ENCODE peak calls at places on chromosome 5, in eight cellular contexts. B, Y, E, H, A, Q, N and L are unnamed samples.

GRCh38 chr5:32115985-32116384 is 58.1 kb downstream of the GOLPH3 start:
- DNase-seq in B (peak; percentile 15), Y (no peak), E (no peak), H (no peak), A (no peak), Q (no peak), N (no peak), L (no peak)

GRCh38 chr5:133944263-133945230 is 23.9 kb downstream of the C5orf15 start:
- DNase-seq in B (peak; percentile 74), Y (no peak), E (peak; percentile 81), H (no peak), A (no peak), Q (no peak), N (no peak), L (no peak)

GRCh38 chr5:11390369-11390768 is 513.9 kb downstream of the CTNND2 start:
- DNase-seq in B (no peak), Y (no peak), E (no peak), H (no peak), A (no peak), Q (no peak), N (no peak), L (no peak)

GRCh38 chr5:172506921-172507320 is 52.6 kb upstream of the SH3PXD2B start:
- DNase-seq in B (no peak), Y (no peak), E (no peak), H (peak; percentile 37), A (peak; percentile 6), Q (no peak), N (no peak), L (peak; percentile 42)

GRCh38 chr5:96427823-96428222 is 5.2 kb downstream of the PCSK1 start:
- DNase-seq in B (no peak), Y (no peak), E (peak; percentile 53), H (no peak), A (no peak), Q (no peak), N (no peak), L (no peak)

GRCh38 chr5:142324377-142324870 is 397 bp downstream of the SPRY4 start:
- DNase-seq in B (peak; percentile 60), Y (no peak), E (no peak), H (peak; percentile 83), A (peak; percentile 73), Q (no peak), N (no peak), L (no peak)

GRCh38 chr5:169745441-169746146 is 108.5 kb downstream of the DOCK2 start:
- DNase-seq in B (no peak), Y (no peak), E (no peak), H (no peak), A (no peak), Q (peak; percentile 26), N (no peak), L (no peak)

GRCh38 chr5:36177715-36178556 is 26.0 kb downstream of the SKP2 start:
- DNase-seq in B (peak; percentile 13), Y (no peak), E (peak; percentile 50), H (no peak), A (no peak), Q (no peak), N (no peak), L (no peak)

GRCh38 chr5:57650360-57651069 is 167.9 kb upstream of the ACTBL2 start:
- DNase-seq in B (peak; percentile 4), Y (no peak), E (peak; percentile 62), H (no peak), A (no peak), Q (peak; percentile 18), N (no peak), L (no peak)

GRCh38 chr5:158785397-158785796 is 314.3 kb downstream of the EBF1 start:
- DNase-seq in B (no peak), Y (no peak), E (no peak), H (no peak), A (no peak), Q (no peak), N (no peak), L (no peak)

GRCh38 chr5:140764177-140765020 is 21.5 kb upstream of the PCDHA1 start:
- DNase-seq in B (no peak), Y (no peak), E (no peak), H (no peak), A (no peak), Q (no peak), N (no peak), L (no peak)

GRCh38 chr5:139696894-139697658 is 48.9 kb downstream of the CXXC5 start:
- DNase-seq in B (no peak), Y (no peak), E (peak; percentile 76), H (peak; percentile 93), A (peak; percentile 84), Q (peak; percentile 79), N (no peak), L (no peak)
- H3K4me1 ChIP-seq in B (peaks cover 41% of the 10 kb centered on the region), Y (peaks cover 34% of the 10 kb centered on the region), E (peaks cover 55% of the 10 kb centered on the region), H (no peaks in the 10 kb centered on the region), A (peaks cover 31% of the 10 kb centered on the region), Q (peaks cover 16% of the 10 kb centered on the region), N (peaks cover 18% of the 10 kb centered on the region), L (no peaks in the 10 kb centered on the region)

GRCh38 chr5:54638090-54638489 is 120.5 kb downstream of the SNX18 start:
- DNase-seq in B (no peak), Y (no peak), E (no peak), H (no peak), A (no peak), Q (no peak), N (peak; percentile 30), L (no peak)
- H3K4me3 ChIP-seq in B (no peak overlapping the region), Y (no peak overlapping the region), E (no peak overlapping the region), H (no peak overlapping the region), A (no peak overlapping the region), Q (no peak overlapping the region), N (peak overlapping the region; percentile 21), L (no peak overlapping the region)

DNA sequence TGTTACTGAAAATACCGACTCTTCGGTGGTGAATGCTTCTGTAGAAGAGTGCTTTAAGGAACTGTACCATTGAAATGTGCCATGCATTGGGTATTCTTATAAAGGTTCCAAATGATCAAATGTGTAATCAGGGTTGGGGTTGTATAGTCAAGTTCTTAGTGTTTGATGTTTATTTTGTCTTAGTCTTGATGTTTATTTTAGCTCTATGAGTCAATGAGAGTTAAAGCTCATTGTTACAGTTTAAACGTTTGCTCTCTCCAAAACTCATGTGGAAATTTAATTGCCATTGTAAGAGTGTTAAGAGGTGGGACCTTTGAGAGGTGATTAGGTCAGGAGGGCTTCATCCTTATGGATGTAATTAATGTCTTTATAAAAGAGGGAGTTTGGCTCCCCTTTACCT is 153.0 kb downstream of the FER start:
- DNase-seq in B (no peak), Y (no peak), E (no peak), H (no peak), A (no peak), Q (no peak), N (no peak), L (no peak)
- H3K4me1 ChIP-seq in B (peaks cover 12% of the 10 kb centered on the region), Y (no peaks in the 10 kb centered on the region), E (no peaks in the 10 kb centered on the region), H (no peaks in the 10 kb centered on the region), A (no peaks in the 10 kb centered on the region), Q (no peaks in the 10 kb centered on the region), N (no peaks in the 10 kb centered on the region), L (peaks cover 16% of the 10 kb centered on the region)

DNA sequence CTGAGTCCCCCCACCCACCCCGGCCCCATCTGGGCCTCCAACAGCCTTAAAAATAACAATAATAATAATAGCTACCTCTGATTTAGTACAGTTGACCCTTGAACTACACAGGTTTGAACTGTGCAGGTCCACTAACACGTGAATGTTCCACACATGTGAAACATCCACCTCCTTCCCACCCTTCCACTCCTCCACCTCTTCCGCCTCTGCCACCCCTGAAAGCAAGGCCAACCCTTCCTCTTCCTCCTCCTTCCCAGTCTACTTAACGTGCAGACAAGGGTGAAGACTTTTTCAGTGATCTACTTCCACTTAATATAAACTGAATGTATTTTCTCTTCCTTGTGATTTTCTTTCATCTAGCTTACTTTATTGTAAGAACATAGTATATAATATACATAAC is 10.8 kb downstream of the PDGFRB start:
- DNase-seq in B (no peak), Y (no peak), E (no peak), H (no peak), A (no peak), Q (no peak), N (no peak), L (no peak)
- H3K4me3 ChIP-seq in B (no peak overlapping the region), Y (no peak overlapping the region), E (no peak overlapping the region), H (no peak overlapping the region), A (no peak overlapping the region), Q (peak overlapping the region; percentile 29), N (no peak overlapping the region), L (no peak overlapping the region)

GRCh38 chr5:175056831-175057230 is 332.4 kb downstream of the MSX2 start:
- DNase-seq in B (no peak), Y (no peak), E (no peak), H (no peak), A (no peak), Q (no peak), N (no peak), L (no peak)

GRCh38 chr5:175059687-175060194 is 335.4 kb downstream of the MSX2 start:
- DNase-seq in B (peak; percentile 76), Y (no peak), E (peak; percentile 90), H (peak; percentile 89), A (no peak), Q (no peak), N (no peak), L (no peak)

GRCh38 chr5:175060264-175060663 is 335.9 kb downstream of the MSX2 start:
- DNase-seq in B (peak; percentile 18), Y (no peak), E (no peak), H (no peak), A (no peak), Q (no peak), N (no peak), L (no peak)
- H3K4me1 ChIP-seq in B (no peaks in the 10 kb centered on the region), Y (no peaks in the 10 kb centered on the region), E (peaks cover 7% of the 10 kb centered on the region), H (no peaks in the 10 kb centered on the region), A (no peaks in the 10 kb centered on the region), Q (no peaks in the 10 kb centered on the region), N (no peaks in the 10 kb centered on the region), L (no peaks in the 10 kb centered on the region)

GRCh38 chr5:41067714-41068113 is 3.4 kb downstream of the MROH2B start:
- DNase-seq in B (no peak), Y (no peak), E (no peak), H (no peak), A (no peak), Q (no peak), N (no peak), L (no peak)
- H3K4me3 ChIP-seq in B (no peak overlapping the region), Y (no peak overlapping the region), E (no peak overlapping the region), H (no peak overlapping the region), A (no peak overlapping the region), Q (no peak overlapping the region), N (no peak overlapping the region), L (no peak overlapping the region)